ENCODE peak calls at places on chromosomes 6 and 20, in six cellular contexts. M is esophagus squamous epithelium; N is NCI-H1694 treated with DMSO at 0.1 percent for 48 hours; U is stimulated activated CD4-positive, alpha-beta T cell treated with anti-CD3 and anti-CD28 coated beads, Interleukin-15, amount 100 ng/mL, for 24 hours; Q is COLO829; P is ACHN. T is an unnamed sample.

GRCh38 chr20:17969276-17969883 is 562 bp downstream of the MGME1 start:
- DNase-seq in P (peak; percentile 45), M (no peak), Q (no peak), U (peak; percentile 65), N (peak; percentile 15), T (no peak)

GRCh38 chr20:31581391-31581790 is 23.7 kb upstream of the ID1 start:
- DNase-seq in M (no peak), Q (no peak), N (no peak), U (no peak), P (no peak), T (no peak)

GRCh38 chr20:37233471-37234253 is 28.0 kb downstream of the GHRH start:
- DNase-seq in M (no peak), Q (no peak), U (no peak), P (no peak), N (no peak), T (peak; percentile 12)

GRCh38 chr6:11207199-11207968 is 25.1 kb downstream of the NEDD9 start:
- DNase-seq in N (no peak), M (no peak), Q (peak; percentile 72), P (peak; percentile 13), U (no peak), T (peak; percentile 94)

GRCh38 chr20:38165089-38165965 is at the start of gene TGM2:
- DNase-seq in M (peak; percentile 14), N (no peak), Q (peak; percentile 57), U (peak; percentile 62), P (peak; percentile 84), T (peak; percentile 42)

GRCh38 chr6:13177617-13178506 is 150.5 kb downstream of the TBC1D7 start:
- DNase-seq in U (no peak), Q (peak; percentile 35), N (no peak), P (no peak), M (no peak), T (no peak)

GRCh38 chr20:10863337-10864060 is 189.7 kb upstream of the JAG1 start:
- DNase-seq in U (no peak), Q (peak; percentile 39), M (no peak), P (peak; percentile 83), N (no peak), T (no peak)

GRCh38 chr20:61896058-61896961 is 169.4 kb downstream of the TAF4 start:
- DNase-seq in M (no peak), N (no peak), Q (peak; percentile 68), P (peak; percentile 33), U (peak; percentile 45), T (no peak)

GRCh38 chr20:18007534-18008292 is 38.9 kb downstream of the MGME1 start:
- DNase-seq in P (no peak), U (no peak), Q (no peak), M (no peak), N (no peak), T (no peak)

GRCh38 chr6:7373739-7374138 is 15.8 kb downstream of the CAGE1 start:
- DNase-seq in U (no peak), Q (no peak), P (no peak), M (no peak), N (no peak), T (no peak)

GRCh38 chr6:71933881-71934280 is 47.5 kb downstream of the RIMS1 start:
- DNase-seq in M (no peak), N (no peak), P (no peak), Q (no peak), U (no peak), T (no peak)

GRCh38 chr6:44527961-44528644 is 140.6 kb downstream of the CDC5L start:
- DNase-seq in U (no peak), N (no peak), P (no peak), M (no peak), Q (no peak), T (no peak)

GRCh38 chr6:13373488-13373886 is 45.1 kb upstream of the TBC1D7 start:
- DNase-seq in Q (no peak), M (no peak), P (no peak), U (no peak), N (no peak), T (no peak)

GRCh38 chr6:138972226-138972665 is 15.8 kb downstream of the REPS1 start:
- DNase-seq in M (no peak), Q (no peak), N (no peak), P (no peak), U (no peak), T (no peak)

GRCh38 chr20:11080776-11081406 is 407.1 kb upstream of the JAG1 start:
- DNase-seq in U (no peak), P (no peak), N (no peak), Q (no peak), M (no peak), T (no peak)

GRCh38 chr6:108875161-108875555 is 26.9 kb downstream of the ARMC2 start:
- DNase-seq in Q (no peak), P (no peak), M (no peak), U (no peak), N (no peak), T (no peak)

GRCh38 chr20:32203556-32204484 is 3.7 kb downstream of the PLAGL2 start:
- DNase-seq in P (no peak), M (no peak), N (no peak), U (peak; percentile 87), Q (no peak), T (no peak)

GRCh38 chr6:4910060-4910746 is 93.6 kb downstream of the RPP40 start:
- DNase-seq in P (no peak), U (no peak), Q (no peak), N (no peak), M (no peak), T (no peak)

GRCh38 chr6:53544050-53544499 is 826 bp downstream of the GCLC start:
- DNase-seq in M (no peak), N (no peak), Q (no peak), P (peak; percentile 28), U (no peak), T (no peak)

GRCh38 chr6:110255356-110255755 is 75.1 kb downstream of the CDC40 start:
- DNase-seq in U (peak; percentile 3), Q (peak; percentile 10), N (no peak), P (peak; percentile 29), M (no peak), T (no peak)

GRCh38 chr6:26033942-26034354 is 53.3 kb upstream of the HFE start:
- DNase-seq in U (peak; percentile 71), N (no peak), P (no peak), M (no peak), Q (no peak), T (peak; percentile 47)